ENCODE peak calls at places on chromosomes 12 and 14, in nine cellular contexts. B is HFFc6, O is GM12865, Z is AG04450, P is progenitor cell of endocrine pancreas, A is GM13977, N is fibroblast of pulmonary artery, T is AG09319, W is lower lobe of right lung. Y is an unnamed sample.

GRCh38 chr12:13135336-13136178 is 32.1 kb upstream of the GSG1 start:
- DNase-seq in A (no peak), B (peak), Z (peak), T (peak), O (no peak), P (no peak), W (peak), N (peak), Y (peak)

GRCh38 chr14:99966912-99967311 is 98.3 kb upstream of the EVL start:
- DNase-seq in A (no peak), P (no peak), T (no peak), B (no peak), W (no peak), O (no peak), N (no peak), Z (no peak), Y (no peak)

GRCh38 chr12:6697584-6698351 is 2.8 kb downstream of the PIANP start:
- DNase-seq in O (peak), W (no peak), N (peak), A (peak), B (peak), Z (peak), T (peak), P (no peak), Y (no peak)

GRCh38 chr14:46377305-46377704 is 274.3 kb downstream of the RPL10L start:
- DNase-seq in W (no peak), P (no peak), B (no peak), A (no peak), O (no peak), Z (no peak), N (no peak), T (no peak), Y (no peak)

GRCh38 chr14:68998062-68998461 is 19.0 kb upstream of the ACTN1 start:
- DNase-seq in B (no peak), W (no peak), N (no peak), Z (no peak), P (no peak), O (no peak), A (no peak), T (no peak), Y (no peak)

GRCh38 chr12:103986823-103987222 is 21.2 kb downstream of the TDG start:
- DNase-seq in N (peak), Z (peak), W (no peak), B (peak), P (no peak), A (no peak), T (no peak), O (no peak), Y (no peak)

GRCh38 chr12:96399919-96400630 is at the start of gene CDK17:
- DNase-seq in W (peak), N (peak), O (peak), B (peak), T (peak), A (peak), P (peak), Z (peak), Y (peak)

GRCh38 chr12:62673027-62673815 is 206.6 kb downstream of the MON2 start:
- DNase-seq in A (no peak), W (no peak), P (no peak), T (no peak), N (no peak), Z (no peak), B (no peak), O (no peak), Y (no peak)

GRCh38 chr12:64946132-64946829 is 121.8 kb downstream of the TBC1D30 start:
- DNase-seq in Z (no peak), P (no peak), O (no peak), A (no peak), W (no peak), T (peak), B (no peak), N (peak), Y (no peak)

GRCh38 chr14:66228267-66228970 is 257.8 kb upstream of the CCDC196 start:
- DNase-seq in W (no peak), Z (no peak), P (no peak), N (peak), B (no peak), T (no peak), A (no peak), O (peak), Y (no peak)

GRCh38 chr12:41932470-41932991 is 212.1 kb downstream of the GXYLT1 start:
- DNase-seq in P (peak), T (no peak), W (peak), A (peak), O (peak), B (no peak), N (peak), Z (no peak), Y (peak)

GRCh38 chr14:36227802-36228201 is 51.3 kb upstream of the PTCSC3 start:
- DNase-seq in O (no peak), T (no peak), B (no peak), P (no peak), N (no peak), W (no peak), A (no peak), Z (no peak), Y (no peak)

GRCh38 chr12:56129210-56129691 is 1.2 kb downstream of the ESYT1 start:
- DNase-seq in Z (no peak), W (peak), N (peak), O (peak), P (peak), T (no peak), A (peak), B (no peak), Y (peak)

GRCh38 chr12:108653082-108653516 is 19.4 kb upstream of the SELPLG start:
- DNase-seq in P (no peak), N (no peak), O (no peak), Z (no peak), W (no peak), T (no peak), B (no peak), A (no peak), Y (no peak)

GRCh38 chr12:71755146-71755892 is 656 bp downstream of the RAB21 start:
- DNase-seq in W (peak), O (peak), N (peak), B (peak), P (no peak), A (peak), T (peak), Z (no peak), Y (no peak)

GRCh38 chr12:127555071-127555470 is 711.9 kb upstream of the TMEM132C start:
- DNase-seq in N (no peak), A (no peak), Z (no peak), B (no peak), P (no peak), O (peak), T (no peak), W (no peak), Y (no peak)
- TF ChIP-seq CTCF in N (no peak), A (no peak), Z (no peak), B (no peak), P (no peak), O (no peak), T (no peak), W (no peak), Y (no peak)

GRCh38 chr14:74140374-74140850 is 55.7 kb downstream of the LIN52 start:
- DNase-seq in Z (no peak), A (no peak), N (peak), W (peak), B (no peak), T (no peak), O (peak), P (no peak), Y (peak)
- TF ChIP-seq CTCF in Z (no peak), A (no peak), N (no peak), W (no peak), B (no peak), T (no peak), O (no peak), P (no peak), Y (no peak)

GRCh38 chr12:132140501-132140900 is 3.6 kb downstream of the DDX51 start:
- DNase-seq in P (no peak), W (no peak), T (no peak), Z (no peak), B (no peak), O (no peak), A (no peak), N (no peak), Y (peak)
- TF ChIP-seq CTCF in P (no peak), W (no peak), T (no peak), Z (no peak), B (no peak), O (no peak), A (no peak), N (no peak), Y (no peak)

GRCh38 chr12:647713-648085 is 15.5 kb downstream of the NINJ2 start:
- DNase-seq in Z (no peak), P (no peak), W (no peak), O (peak), N (no peak), B (no peak), A (no peak), T (no peak), Y (no peak)

GRCh38 chr12:646303-647038 is 16.8 kb downstream of the NINJ2 start:
- DNase-seq in N (peak), P (no peak), B (no peak), O (no peak), T (no peak), A (no peak), Z (no peak), W (no peak), Y (peak)

GRCh38 chr12:647039-647712 is 16.1 kb downstream of the NINJ2 start:
- DNase-seq in P (no peak), N (no peak), B (no peak), W (no peak), O (no peak), Z (no peak), A (no peak), T (no peak), Y (no peak)

GRCh38 chr12:645563-646071 is 17.6 kb downstream of the NINJ2 start:
- DNase-seq in W (no peak), O (no peak), T (no peak), N (peak), P (no peak), B (peak), A (no peak), Z (no peak), Y (no peak)

GRCh38 chr12:650983-651382 is 12.3 kb downstream of the NINJ2 start:
- DNase-seq in N (no peak), W (no peak), P (no peak), B (no peak), T (no peak), O (peak), A (no peak), Z (no peak), Y (no peak)
- TF ChIP-seq CTCF in N (peak), W (no peak), P (no peak), B (no peak), T (no peak), O (no peak), A (peak), Z (no peak), Y (no peak)

GRCh38 chr12:120630139-120630895 is 10.1 kb upstream of the CABP1 start:
- DNase-seq in T (no peak), O (no peak), A (no peak), W (no peak), P (no peak), B (peak), N (no peak), Z (no peak), Y (no peak)

GRCh38 chr12:120625557-120626419 is 14.6 kb upstream of the CABP1 start:
- DNase-seq in T (no peak), Z (no peak), N (no peak), O (peak), W (no peak), P (no peak), A (peak), B (no peak), Y (peak)

GRCh38 chr12:120631097-120631496 is 9.3 kb upstream of the CABP1 start:
- DNase-seq in Z (no peak), O (no peak), B (no peak), P (no peak), T (no peak), W (no peak), A (no peak), N (no peak), Y (no peak)

DNA sequence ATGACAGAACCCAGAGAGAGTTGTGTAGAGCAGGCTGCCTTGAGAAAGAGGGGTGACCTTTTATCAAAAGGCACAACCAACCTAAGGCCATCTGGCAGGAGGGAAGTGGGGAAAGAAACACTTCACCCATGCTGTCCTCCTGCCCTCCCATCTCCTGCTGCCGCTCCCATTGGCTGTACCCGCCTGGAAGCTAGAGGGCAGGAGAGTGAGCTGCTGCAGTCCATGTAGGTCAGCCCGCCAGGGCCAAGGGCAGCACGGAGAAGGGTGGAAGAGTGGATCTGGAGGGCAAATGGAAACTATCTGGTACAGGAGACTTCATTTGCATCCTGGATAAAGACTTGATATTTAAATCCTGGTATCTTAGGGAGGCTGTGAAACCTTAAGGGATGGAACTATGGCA is 11.5 kb upstream of the CABP1 start:
- DNase-seq in P (no peak), N (no peak), W (no peak), Z (no peak), O (no peak), A (no peak), T (no peak), B (no peak), Y (no peak)
- TF ChIP-seq CTCF in P (no peak), N (peak), W (no peak), Z (peak), O (no peak), A (no peak), T (no peak), B (no peak), Y (no peak)

GRCh38 chr14:92105073-92105844 is 1.1 kb downstream of the ATXN3 start:
- DNase-seq in B (peak), A (no peak), N (no peak), P (no peak), W (no peak), O (no peak), Z (no peak), T (no peak), Y (no peak)

GRCh38 chr14:92108345-92109254 is 2.2 kb upstream of the ATXN3 start:
- DNase-seq in Z (no peak), T (no peak), W (no peak), O (peak), A (no peak), B (no peak), N (no peak), P (no peak), Y (no peak)

GRCh38 chr14:92105845-92106094 is 612 bp downstream of the ATXN3 start:
- DNase-seq in O (peak), A (no peak), P (no peak), N (peak), B (no peak), T (no peak), W (peak), Z (no peak), Y (no peak)

GRCh38 chr14:92103363-92103762 is 3.0 kb downstream of the ATXN3 start:
- DNase-seq in N (no peak), A (no peak), P (no peak), B (no peak), W (no peak), Z (no peak), T (no peak), O (no peak), Y (no peak)

GRCh38 chr14:92106095-92106937 is at the start of gene ATXN3:
- DNase-seq in T (peak), P (peak), O (peak), A (peak), N (peak), Z (peak), B (peak), W (peak), Y (peak)
- TF ChIP-seq CTCF in T (peak), P (peak), O (peak), A (peak), N (peak), Z (peak), B (peak), W (peak), Y (peak)

Y was measured in left lung.